ENCODE peak calls at places on chromosomes 11 and 22, in ten cellular contexts. One of them, this sample, is unnamed. For H3K36me3 and H3K9me3, the result is how much of the 10 kb centered on the place peaks cover.

GRCh38 chr11:86896486-86896885 is 58.7 kb downstream of the FZD4 start:
- DNase-seq in stomach: no peak
- DNase-seq in neuronal stem cell: no peak
- DNase-seq in CD4-positive, alpha-beta memory T cell: no peak
- DNase-seq in OCI-LY7: no peak
- DNase-seq in CD8-positive, alpha-beta memory T cell: no peak
- DNase-seq in psoas muscle: no peak
- DNase-seq in neural progenitor cell: no peak
- DNase-seq in HCT116: no peak
- DNase-seq in lung: no peak
- DNase-seq in this sample: no peak

GRCh38 chr11:133081730-133082452 is 450.4 kb downstream of the OPCML start:
- DNase-seq in stomach: no peak
- DNase-seq in neuronal stem cell: no peak
- DNase-seq in CD4-positive, alpha-beta memory T cell: no peak
- DNase-seq in OCI-LY7: no peak
- DNase-seq in CD8-positive, alpha-beta memory T cell: no peak
- DNase-seq in psoas muscle: no peak
- DNase-seq in neural progenitor cell: peak
- DNase-seq in HCT116: no peak
- DNase-seq in lung: no peak
- DNase-seq in this sample: no peak

GRCh38 chr11:78801161-78801884 is 226.7 kb upstream of the NARS2 start:
- DNase-seq in stomach: peak
- DNase-seq in neuronal stem cell: no peak
- DNase-seq in CD4-positive, alpha-beta memory T cell: no peak
- DNase-seq in OCI-LY7: no peak
- DNase-seq in CD8-positive, alpha-beta memory T cell: no peak
- DNase-seq in psoas muscle: peak
- DNase-seq in neural progenitor cell: no peak
- DNase-seq in HCT116: no peak
- DNase-seq in lung: peak
- DNase-seq in this sample: no peak

GRCh38 chr11:16809901-16810668 is 71.6 kb downstream of the C11orf58 start:
- DNase-seq in stomach: no peak
- DNase-seq in neuronal stem cell: no peak
- DNase-seq in CD4-positive, alpha-beta memory T cell: no peak
- DNase-seq in OCI-LY7: no peak
- DNase-seq in CD8-positive, alpha-beta memory T cell: no peak
- DNase-seq in psoas muscle: no peak
- DNase-seq in neural progenitor cell: no peak
- DNase-seq in HCT116: no peak
- DNase-seq in lung: no peak
- DNase-seq in this sample: no peak

GRCh38 chr11:2693271-2693833 is 6.4 kb downstream of the KCNQ1OT1 start:
- DNase-seq in stomach: no peak
- DNase-seq in neuronal stem cell: no peak
- DNase-seq in CD4-positive, alpha-beta memory T cell: no peak
- DNase-seq in OCI-LY7: no peak
- DNase-seq in CD8-positive, alpha-beta memory T cell: no peak
- DNase-seq in psoas muscle: peak
- DNase-seq in neural progenitor cell: peak
- DNase-seq in HCT116: no peak
- DNase-seq in lung: no peak
- DNase-seq in this sample: no peak

GRCh38 chr11:67662142-67662805 is 11.7 kb upstream of the ACY3 start:
- DNase-seq in stomach: no peak
- DNase-seq in neuronal stem cell: no peak
- DNase-seq in CD4-positive, alpha-beta memory T cell: no peak
- DNase-seq in OCI-LY7: no peak
- DNase-seq in CD8-positive, alpha-beta memory T cell: no peak
- DNase-seq in psoas muscle: no peak
- DNase-seq in neural progenitor cell: no peak
- DNase-seq in HCT116: no peak
- DNase-seq in lung: no peak
- DNase-seq in this sample: no peak

GRCh38 chr11:61888043-61888442 is 3.3 kb downstream of the FADS3 start:
- DNase-seq in stomach: no peak
- DNase-seq in neuronal stem cell: no peak
- DNase-seq in CD4-positive, alpha-beta memory T cell: no peak
- DNase-seq in OCI-LY7: no peak
- DNase-seq in CD8-positive, alpha-beta memory T cell: no peak
- DNase-seq in psoas muscle: peak
- DNase-seq in neural progenitor cell: no peak
- DNase-seq in HCT116: no peak
- DNase-seq in lung: peak
- DNase-seq in this sample: no peak

GRCh38 chr22:24102366-24103200 is 78.7 kb upstream of the SUSD2 start:
- DNase-seq in stomach: no peak
- DNase-seq in neuronal stem cell: no peak
- DNase-seq in CD4-positive, alpha-beta memory T cell: no peak
- DNase-seq in OCI-LY7: no peak
- DNase-seq in CD8-positive, alpha-beta memory T cell: no peak
- DNase-seq in psoas muscle: no peak
- DNase-seq in neural progenitor cell: no peak
- DNase-seq in HCT116: no peak
- DNase-seq in lung: no peak
- DNase-seq in this sample: no peak

GRCh38 chr11:122032317-122032716 is 83.7 kb downstream of the BLID start:
- DNase-seq in stomach: no peak
- DNase-seq in neuronal stem cell: no peak
- DNase-seq in CD4-positive, alpha-beta memory T cell: no peak
- DNase-seq in OCI-LY7: no peak
- DNase-seq in CD8-positive, alpha-beta memory T cell: no peak
- DNase-seq in psoas muscle: no peak
- DNase-seq in neural progenitor cell: no peak
- DNase-seq in HCT116: no peak
- DNase-seq in lung: no peak
- DNase-seq in this sample: no peak

GRCh38 chr11:61890536-61891330 is 612 bp downstream of the FADS3 start:
- DNase-seq in stomach: no peak
- DNase-seq in neuronal stem cell: no peak
- DNase-seq in CD4-positive, alpha-beta memory T cell: peak
- DNase-seq in OCI-LY7: peak
- DNase-seq in CD8-positive, alpha-beta memory T cell: no peak
- DNase-seq in psoas muscle: peak
- DNase-seq in neural progenitor cell: peak
- DNase-seq in HCT116: no peak
- DNase-seq in lung: peak
- DNase-seq in this sample: peak

DNA sequence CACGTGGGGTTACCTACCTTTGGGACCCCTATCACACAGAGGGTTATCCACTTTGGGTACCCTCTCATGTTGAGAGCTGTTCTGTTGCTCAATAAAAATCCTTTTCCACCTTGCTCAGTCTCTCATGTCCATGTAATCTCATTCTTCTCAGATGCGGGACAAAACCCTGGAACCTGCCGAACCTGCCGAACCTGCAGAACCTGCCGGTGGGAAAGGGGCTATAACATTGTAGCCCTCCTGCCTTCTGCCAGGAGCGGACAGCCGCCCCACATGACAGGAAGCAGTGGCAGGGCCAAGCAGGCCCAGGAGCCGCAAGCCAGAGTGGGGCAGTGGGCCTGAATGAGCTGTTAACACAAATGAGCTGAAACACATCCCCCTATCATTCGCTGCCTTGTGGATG is 18.1 kb downstream of the NPAT start:
- DNase-seq in stomach: no peak
- DNase-seq in neuronal stem cell: no peak
- DNase-seq in CD4-positive, alpha-beta memory T cell: no peak
- DNase-seq in OCI-LY7: no peak
- DNase-seq in CD8-positive, alpha-beta memory T cell: no peak
- DNase-seq in psoas muscle: no peak
- DNase-seq in neural progenitor cell: no peak
- DNase-seq in HCT116: no peak
- DNase-seq in lung: no peak
- DNase-seq in this sample: no peak
- H3K36me3 ChIP-seq in stomach: under half
- H3K36me3 ChIP-seq in neuronal stem cell: half or more
- H3K36me3 ChIP-seq in CD4-positive, alpha-beta memory T cell: under half
- H3K36me3 ChIP-seq in OCI-LY7: half or more
- H3K36me3 ChIP-seq in CD8-positive, alpha-beta memory T cell: half or more
- H3K36me3 ChIP-seq in psoas muscle: under half
- H3K36me3 ChIP-seq in neural progenitor cell: under half
- H3K36me3 ChIP-seq in HCT116: under half
- H3K36me3 ChIP-seq in lung: under half
- H3K36me3 ChIP-seq in this sample: half or more

GRCh38 chr11:55719608-55720160 is 53.6 kb upstream of the OR5D13 start:
- DNase-seq in stomach: no peak
- DNase-seq in neuronal stem cell: no peak
- DNase-seq in CD4-positive, alpha-beta memory T cell: no peak
- DNase-seq in OCI-LY7: no peak
- DNase-seq in CD8-positive, alpha-beta memory T cell: no peak
- DNase-seq in psoas muscle: no peak
- DNase-seq in neural progenitor cell: no peak
- DNase-seq in HCT116: no peak
- DNase-seq in lung: no peak
- DNase-seq in this sample: no peak

GRCh38 chr11:55714982-55715888 is 53.2 kb downstream of the OR4C6 start:
- DNase-seq in stomach: no peak
- DNase-seq in neuronal stem cell: no peak
- DNase-seq in CD4-positive, alpha-beta memory T cell: no peak
- DNase-seq in OCI-LY7: peak
- DNase-seq in CD8-positive, alpha-beta memory T cell: no peak
- DNase-seq in psoas muscle: no peak
- DNase-seq in neural progenitor cell: no peak
- DNase-seq in HCT116: no peak
- DNase-seq in lung: no peak
- DNase-seq in this sample: no peak
- H3K9me3 ChIP-seq in stomach: under half
- H3K9me3 ChIP-seq in neuronal stem cell: under half
- H3K9me3 ChIP-seq in CD4-positive, alpha-beta memory T cell: under half
- H3K9me3 ChIP-seq in OCI-LY7: under half
- H3K9me3 ChIP-seq in CD8-positive, alpha-beta memory T cell: under half
- H3K9me3 ChIP-seq in psoas muscle: under half
- H3K9me3 ChIP-seq in neural progenitor cell: under half
- H3K9me3 ChIP-seq in HCT116: under half
- H3K9me3 ChIP-seq in lung: under half
- H3K9me3 ChIP-seq in this sample: under half

GRCh38 chr11:128463975-128464374 is 123.4 kb downstream of the ETS1 start:
- DNase-seq in stomach: no peak
- DNase-seq in neuronal stem cell: no peak
- DNase-seq in CD4-positive, alpha-beta memory T cell: no peak
- DNase-seq in OCI-LY7: no peak
- DNase-seq in CD8-positive, alpha-beta memory T cell: no peak
- DNase-seq in psoas muscle: no peak
- DNase-seq in neural progenitor cell: no peak
- DNase-seq in HCT116: no peak
- DNase-seq in lung: no peak
- DNase-seq in this sample: no peak
- H3K36me3 ChIP-seq in stomach: half or more
- H3K36me3 ChIP-seq in neuronal stem cell: under half
- H3K36me3 ChIP-seq in CD4-positive, alpha-beta memory T cell: half or more
- H3K36me3 ChIP-seq in OCI-LY7: half or more
- H3K36me3 ChIP-seq in CD8-positive, alpha-beta memory T cell: half or more
- H3K36me3 ChIP-seq in psoas muscle: under half
- H3K36me3 ChIP-seq in neural progenitor cell: under half
- H3K36me3 ChIP-seq in HCT116: under half
- H3K36me3 ChIP-seq in lung: under half
- H3K36me3 ChIP-seq in this sample: half or more

GRCh38 chr22:48589901-48590300 is 1237.8 kb downstream of the BRD1 start:
- DNase-seq in stomach: no peak
- DNase-seq in neuronal stem cell: no peak
- DNase-seq in CD4-positive, alpha-beta memory T cell: no peak
- DNase-seq in OCI-LY7: no peak
- DNase-seq in CD8-positive, alpha-beta memory T cell: no peak
- DNase-seq in psoas muscle: peak
- DNase-seq in neural progenitor cell: no peak
- DNase-seq in HCT116: no peak
- DNase-seq in lung: no peak
- DNase-seq in this sample: no peak
- H3K9me3 ChIP-seq in stomach: under half
- H3K9me3 ChIP-seq in neuronal stem cell: under half
- H3K9me3 ChIP-seq in CD4-positive, alpha-beta memory T cell: under half
- H3K9me3 ChIP-seq in OCI-LY7: under half
- H3K9me3 ChIP-seq in CD8-positive, alpha-beta memory T cell: under half
- H3K9me3 ChIP-seq in psoas muscle: under half
- H3K9me3 ChIP-seq in neural progenitor cell: under half
- H3K9me3 ChIP-seq in HCT116: under half
- H3K9me3 ChIP-seq in lung: under half
- H3K9me3 ChIP-seq in this sample: under half

DNA sequence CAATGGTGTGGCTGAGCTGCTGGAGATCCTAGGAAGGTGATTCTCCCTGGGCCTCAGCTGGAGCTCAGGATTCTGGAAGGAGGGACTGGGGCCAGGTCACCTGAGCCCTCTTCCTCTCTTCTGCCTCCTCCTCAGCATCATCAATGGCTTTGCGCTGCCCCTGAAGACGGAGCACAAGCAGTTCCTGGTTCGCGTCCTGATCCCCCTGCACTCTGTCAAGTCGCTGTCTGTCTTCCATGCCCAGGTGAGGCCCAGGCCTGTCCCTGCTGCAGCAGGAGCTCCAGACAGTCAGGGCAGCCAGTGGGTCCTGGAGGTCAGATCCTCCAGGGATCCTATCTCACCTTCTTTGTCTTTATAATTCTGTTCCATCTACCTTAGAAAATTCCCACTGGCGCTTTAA is 5.3 kb downstream of the GPHA2 start:
- DNase-seq in stomach: no peak
- DNase-seq in neuronal stem cell: no peak
- DNase-seq in CD4-positive, alpha-beta memory T cell: no peak
- DNase-seq in OCI-LY7: no peak
- DNase-seq in CD8-positive, alpha-beta memory T cell: no peak
- DNase-seq in psoas muscle: no peak
- DNase-seq in neural progenitor cell: no peak
- DNase-seq in HCT116: no peak
- DNase-seq in lung: no peak
- DNase-seq in this sample: no peak
- H3K36me3 ChIP-seq in stomach: half or more
- H3K36me3 ChIP-seq in neuronal stem cell: under half
- H3K36me3 ChIP-seq in CD4-positive, alpha-beta memory T cell: under half
- H3K36me3 ChIP-seq in OCI-LY7: under half
- H3K36me3 ChIP-seq in CD8-positive, alpha-beta memory T cell: under half
- H3K36me3 ChIP-seq in psoas muscle: half or more
- H3K36me3 ChIP-seq in neural progenitor cell: under half
- H3K36me3 ChIP-seq in HCT116: under half
- H3K36me3 ChIP-seq in lung: half or more
- H3K36me3 ChIP-seq in this sample: under half

GRCh38 chr11:115078461-115079438 is 400.4 kb downstream of the NXPE2 start:
- DNase-seq in stomach: no peak
- DNase-seq in neuronal stem cell: no peak
- DNase-seq in CD4-positive, alpha-beta memory T cell: no peak
- DNase-seq in OCI-LY7: no peak
- DNase-seq in CD8-positive, alpha-beta memory T cell: no peak
- DNase-seq in psoas muscle: no peak
- DNase-seq in neural progenitor cell: no peak
- DNase-seq in HCT116: no peak
- DNase-seq in lung: no peak
- DNase-seq in this sample: no peak
- H3K9me3 ChIP-seq in stomach: under half
- H3K9me3 ChIP-seq in neuronal stem cell: under half
- H3K9me3 ChIP-seq in CD4-positive, alpha-beta memory T cell: under half
- H3K9me3 ChIP-seq in OCI-LY7: under half
- H3K9me3 ChIP-seq in CD8-positive, alpha-beta memory T cell: under half
- H3K9me3 ChIP-seq in psoas muscle: under half
- H3K9me3 ChIP-seq in neural progenitor cell: under half
- H3K9me3 ChIP-seq in HCT116: under half
- H3K9me3 ChIP-seq in lung: under half
- H3K9me3 ChIP-seq in this sample: under half

This sample was measured in CD4-positive, CD25-positive, alpha-beta regulatory T cell.